ENCODE peak calls at places on chromosomes 16 and 17, in eight cellular contexts. One of them, this sample, is unnamed.

GRCh38 chr17:4920351-4921048 is 11.6 kb upstream of the GP1BA start:
- DNase-seq in heart right ventricle: no peak
- DNase-seq in heart left ventricle: no peak
- DNase-seq in IMR-90: peak; percentile 38
- DNase-seq in Karpas-422: no peak
- DNase-seq in dorsolateral prefrontal cortex: no peak
- DNase-seq in neural progenitor cell: no peak
- DNase-seq in stomach: no peak
- DNase-seq in this sample: no peak

GRCh38 chr17:694239-694638 is 20.4 kb downstream of the VPS53 start:
- DNase-seq in heart right ventricle: no peak
- DNase-seq in heart left ventricle: no peak
- DNase-seq in IMR-90: peak; percentile 99
- DNase-seq in Karpas-422: no peak
- DNase-seq in dorsolateral prefrontal cortex: no peak
- DNase-seq in neural progenitor cell: no peak
- DNase-seq in stomach: no peak
- DNase-seq in this sample: no peak

GRCh38 chr17:47225436-47225858 is 16.3 kb downstream of the MYL4 start:
- DNase-seq in heart right ventricle: no peak
- DNase-seq in heart left ventricle: peak; percentile 88
- DNase-seq in IMR-90: peak; percentile 96
- DNase-seq in Karpas-422: no peak
- DNase-seq in dorsolateral prefrontal cortex: no peak
- DNase-seq in neural progenitor cell: no peak
- DNase-seq in stomach: peak; percentile 82
- DNase-seq in this sample: peak; percentile 89

GRCh38 chr16:3554351-3554928 is 22.8 kb downstream of the NLRC3 start:
- DNase-seq in heart right ventricle: no peak
- DNase-seq in heart left ventricle: no peak
- DNase-seq in IMR-90: no peak
- DNase-seq in Karpas-422: no peak
- DNase-seq in dorsolateral prefrontal cortex: no peak
- DNase-seq in neural progenitor cell: no peak
- DNase-seq in stomach: no peak
- DNase-seq in this sample: no peak

GRCh38 chr16:55700067-55700466 is 44.3 kb downstream of the SLC6A2 start:
- DNase-seq in heart right ventricle: no peak
- DNase-seq in heart left ventricle: no peak
- DNase-seq in IMR-90: no peak
- DNase-seq in Karpas-422: no peak
- DNase-seq in dorsolateral prefrontal cortex: no peak
- DNase-seq in neural progenitor cell: no peak
- DNase-seq in stomach: no peak
- DNase-seq in this sample: no peak

GRCh38 chr17:4483012-4483840 is 15.5 kb upstream of the SPNS2 start:
- DNase-seq in heart right ventricle: peak; percentile 5
- DNase-seq in heart left ventricle: peak; percentile 25
- DNase-seq in IMR-90: no peak
- DNase-seq in Karpas-422: no peak
- DNase-seq in dorsolateral prefrontal cortex: no peak
- DNase-seq in neural progenitor cell: peak; percentile 7
- DNase-seq in stomach: peak; percentile 93
- DNase-seq in this sample: no peak

GRCh38 chr16:86566601-86566965 is at the start of gene FOXC2:
- DNase-seq in heart right ventricle: peak; percentile 86
- DNase-seq in heart left ventricle: peak; percentile 88
- DNase-seq in IMR-90: peak; percentile 94
- DNase-seq in Karpas-422: no peak
- DNase-seq in dorsolateral prefrontal cortex: no peak
- DNase-seq in neural progenitor cell: peak; percentile 95
- DNase-seq in stomach: peak; percentile 54
- DNase-seq in this sample: peak; percentile 70

GRCh38 chr17:21511368-21512195 is 135.4 kb downstream of the KCNJ12 start:
- DNase-seq in heart right ventricle: peak; percentile 86
- DNase-seq in heart left ventricle: peak; percentile 84
- DNase-seq in IMR-90: peak; percentile 75
- DNase-seq in Karpas-422: peak; percentile 80
- DNase-seq in dorsolateral prefrontal cortex: peak; percentile 83
- DNase-seq in neural progenitor cell: peak; percentile 94
- DNase-seq in stomach: peak; percentile 86
- DNase-seq in this sample: peak; percentile 74

GRCh38 chr17:67422887-67423286 is 45.8 kb downstream of the PITPNC1 start:
- DNase-seq in heart right ventricle: no peak
- DNase-seq in heart left ventricle: no peak
- DNase-seq in IMR-90: no peak
- DNase-seq in Karpas-422: no peak
- DNase-seq in dorsolateral prefrontal cortex: no peak
- DNase-seq in neural progenitor cell: no peak
- DNase-seq in stomach: no peak
- DNase-seq in this sample: no peak

GRCh38 chr16:86946396-86946795 is 368.0 kb downstream of the FOXL1 start:
- DNase-seq in heart right ventricle: no peak
- DNase-seq in heart left ventricle: no peak
- DNase-seq in IMR-90: peak; percentile 34
- DNase-seq in Karpas-422: no peak
- DNase-seq in dorsolateral prefrontal cortex: no peak
- DNase-seq in neural progenitor cell: no peak
- DNase-seq in stomach: no peak
- DNase-seq in this sample: no peak

GRCh38 chr16:84462296-84463210 is 41.9 kb downstream of the MEAK7 start:
- DNase-seq in heart right ventricle: no peak
- DNase-seq in heart left ventricle: no peak
- DNase-seq in IMR-90: no peak
- DNase-seq in Karpas-422: no peak
- DNase-seq in dorsolateral prefrontal cortex: peak; percentile 17
- DNase-seq in neural progenitor cell: no peak
- DNase-seq in stomach: no peak
- DNase-seq in this sample: no peak

GRCh38 chr16:85602831-85603755 is 10.0 kb upstream of the GSE1 start:
- DNase-seq in heart right ventricle: no peak
- DNase-seq in heart left ventricle: no peak
- DNase-seq in IMR-90: no peak
- DNase-seq in Karpas-422: no peak
- DNase-seq in dorsolateral prefrontal cortex: no peak
- DNase-seq in neural progenitor cell: no peak
- DNase-seq in stomach: peak; percentile 80
- DNase-seq in this sample: no peak

GRCh38 chr17:31095239-31096105 is 695 bp downstream of the NF1 start:
- DNase-seq in heart right ventricle: peak; percentile 43
- DNase-seq in heart left ventricle: peak; percentile 51
- DNase-seq in IMR-90: peak; percentile 47
- DNase-seq in Karpas-422: peak; percentile 79
- DNase-seq in dorsolateral prefrontal cortex: no peak
- DNase-seq in neural progenitor cell: peak; percentile 93
- DNase-seq in stomach: peak; percentile 40
- DNase-seq in this sample: peak; percentile 39

GRCh38 chr16:80347900-80348299 is 192.9 kb upstream of the DYNLRB2 start:
- DNase-seq in heart right ventricle: peak; percentile 66
- DNase-seq in heart left ventricle: peak; percentile 32
- DNase-seq in IMR-90: no peak
- DNase-seq in Karpas-422: no peak
- DNase-seq in dorsolateral prefrontal cortex: peak; percentile 40
- DNase-seq in neural progenitor cell: no peak
- DNase-seq in stomach: peak; percentile 66
- DNase-seq in this sample: peak; percentile 31

GRCh38 chr17:16419074-16419928 is 3.9 kb downstream of the TRPV2 start:
- DNase-seq in heart right ventricle: no peak
- DNase-seq in heart left ventricle: no peak
- DNase-seq in IMR-90: peak; percentile 94
- DNase-seq in Karpas-422: no peak
- DNase-seq in dorsolateral prefrontal cortex: no peak
- DNase-seq in neural progenitor cell: no peak
- DNase-seq in stomach: no peak
- DNase-seq in this sample: peak; percentile 85

GRCh38 chr16:67036323-67036741 is 7.4 kb downstream of the CBFB start:
- DNase-seq in heart right ventricle: no peak
- DNase-seq in heart left ventricle: no peak
- DNase-seq in IMR-90: no peak
- DNase-seq in Karpas-422: no peak
- DNase-seq in dorsolateral prefrontal cortex: no peak
- DNase-seq in neural progenitor cell: no peak
- DNase-seq in stomach: no peak
- DNase-seq in this sample: no peak

GRCh38 chr17:8371786-8372185 is 4.7 kb downstream of the KRABD2 start:
- DNase-seq in heart right ventricle: no peak
- DNase-seq in heart left ventricle: no peak
- DNase-seq in IMR-90: peak; percentile 45
- DNase-seq in Karpas-422: no peak
- DNase-seq in dorsolateral prefrontal cortex: no peak
- DNase-seq in neural progenitor cell: no peak
- DNase-seq in stomach: no peak
- DNase-seq in this sample: no peak

GRCh38 chr17:66431910-66432309 is 129.5 kb downstream of the PRKCA start:
- DNase-seq in heart right ventricle: no peak
- DNase-seq in heart left ventricle: no peak
- DNase-seq in IMR-90: peak; percentile 92
- DNase-seq in Karpas-422: no peak
- DNase-seq in dorsolateral prefrontal cortex: no peak
- DNase-seq in neural progenitor cell: no peak
- DNase-seq in stomach: no peak
- DNase-seq in this sample: peak; percentile 38

DNA sequence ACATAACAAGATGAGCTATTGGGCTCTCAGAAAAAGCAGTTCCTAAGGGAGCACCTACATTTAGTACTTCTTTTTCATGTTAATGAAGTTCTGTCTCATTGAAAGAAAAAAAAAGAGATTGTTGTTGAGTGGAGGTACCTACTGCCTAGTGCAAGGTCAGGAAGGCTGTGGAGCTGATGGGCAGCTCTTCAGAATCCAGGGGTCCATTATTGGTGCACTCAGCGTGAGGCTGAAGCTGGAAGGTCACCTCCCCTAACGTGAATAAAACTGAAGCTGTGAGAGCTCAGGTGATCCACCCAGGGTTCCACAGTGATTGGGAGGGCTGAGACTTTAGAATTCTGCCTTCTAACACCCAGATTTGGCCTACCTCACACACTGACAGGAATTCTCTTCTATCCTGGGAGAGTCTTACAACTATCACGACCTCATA is 153.9 kb upstream of the TBX2 start:
- DNase-seq in heart right ventricle: no peak
- DNase-seq in heart left ventricle: no peak
- DNase-seq in IMR-90: no peak
- DNase-seq in Karpas-422: no peak
- DNase-seq in dorsolateral prefrontal cortex: no peak
- DNase-seq in neural progenitor cell: no peak
- DNase-seq in stomach: no peak
- DNase-seq in this sample: no peak
- H3K4me3 ChIP-seq in heart right ventricle: no peak overlapping the region
- H3K4me3 ChIP-seq in heart left ventricle: no peak overlapping the region
- H3K4me3 ChIP-seq in IMR-90: no peak overlapping the region
- H3K4me3 ChIP-seq in Karpas-422: no peak overlapping the region
- H3K4me3 ChIP-seq in dorsolateral prefrontal cortex: no peak overlapping the region
- H3K4me3 ChIP-seq in neural progenitor cell: no peak overlapping the region
- H3K4me3 ChIP-seq in stomach: no peak overlapping the region
- H3K4me3 ChIP-seq in this sample: no peak overlapping the region

GRCh38 chr16:81625544-81626152 is 153.4 kb upstream of the PLCG2 start:
- DNase-seq in heart right ventricle: peak; percentile 63
- DNase-seq in heart left ventricle: peak; percentile 73
- DNase-seq in IMR-90: peak; percentile 43
- DNase-seq in Karpas-422: peak; percentile 49
- DNase-seq in dorsolateral prefrontal cortex: peak; percentile 63
- DNase-seq in neural progenitor cell: no peak
- DNase-seq in stomach: peak; percentile 77
- DNase-seq in this sample: peak; percentile 93
- H3K4me3 ChIP-seq in heart right ventricle: no peak overlapping the region
- H3K4me3 ChIP-seq in heart left ventricle: no peak overlapping the region
- H3K4me3 ChIP-seq in IMR-90: no peak overlapping the region
- H3K4me3 ChIP-seq in Karpas-422: no peak overlapping the region
- H3K4me3 ChIP-seq in dorsolateral prefrontal cortex: no peak overlapping the region
- H3K4me3 ChIP-seq in neural progenitor cell: no peak overlapping the region
- H3K4me3 ChIP-seq in stomach: no peak overlapping the region
- H3K4me3 ChIP-seq in this sample: no peak overlapping the region

DNA sequence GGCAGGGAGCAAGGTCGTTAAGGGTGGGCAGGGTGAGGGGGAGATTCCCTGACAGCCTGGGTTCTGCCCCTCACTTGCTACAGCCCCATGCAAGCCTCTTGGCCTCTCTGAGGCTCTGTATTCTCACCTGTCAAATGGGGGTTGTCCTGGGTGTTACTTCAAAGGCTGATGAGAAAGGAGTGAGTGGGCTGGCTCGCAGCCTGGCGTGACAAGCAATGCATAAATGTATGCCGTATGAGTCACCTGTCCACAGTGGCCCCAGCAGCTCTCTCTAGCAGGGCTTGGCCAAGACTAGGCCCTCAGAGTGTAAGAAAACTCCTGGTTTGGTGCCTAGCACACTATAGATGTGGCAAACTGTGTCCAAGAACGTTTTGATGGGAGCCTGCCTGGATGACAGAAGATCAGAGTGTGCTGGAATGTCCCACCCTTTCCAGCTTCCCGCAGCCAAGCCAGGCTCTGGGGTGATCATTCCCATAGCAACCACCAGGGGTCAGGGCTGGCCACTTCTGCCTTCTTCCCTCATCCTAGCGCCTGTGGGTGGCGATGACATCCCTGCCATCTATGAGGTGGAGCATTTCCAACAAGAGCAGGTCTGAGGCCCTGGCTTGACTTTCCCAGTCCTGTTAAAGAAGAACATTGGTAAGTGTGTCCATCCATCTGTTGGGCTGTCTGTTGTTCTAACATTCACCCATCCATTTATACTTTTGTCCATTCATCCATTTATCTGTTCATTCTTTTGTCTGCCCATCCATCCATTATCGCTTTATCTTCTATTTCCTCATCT is 37.2 kb upstream of the ADGRG1 start:
- DNase-seq in heart right ventricle: peak; percentile 65
- DNase-seq in heart left ventricle: peak; percentile 71
- DNase-seq in IMR-90: peak; percentile 82
- DNase-seq in Karpas-422: peak; percentile 81
- DNase-seq in dorsolateral prefrontal cortex: peak; percentile 73
- DNase-seq in neural progenitor cell: peak; percentile 85
- DNase-seq in stomach: peak; percentile 81
- DNase-seq in this sample: peak; percentile 79
- H3K4me3 ChIP-seq in heart right ventricle: no peak overlapping the region
- H3K4me3 ChIP-seq in heart left ventricle: no peak overlapping the region
- H3K4me3 ChIP-seq in IMR-90: no peak overlapping the region
- H3K4me3 ChIP-seq in Karpas-422: no peak overlapping the region
- H3K4me3 ChIP-seq in dorsolateral prefrontal cortex: no peak overlapping the region
- H3K4me3 ChIP-seq in neural progenitor cell: no peak overlapping the region
- H3K4me3 ChIP-seq in stomach: no peak overlapping the region
- H3K4me3 ChIP-seq in this sample: no peak overlapping the region

DNA sequence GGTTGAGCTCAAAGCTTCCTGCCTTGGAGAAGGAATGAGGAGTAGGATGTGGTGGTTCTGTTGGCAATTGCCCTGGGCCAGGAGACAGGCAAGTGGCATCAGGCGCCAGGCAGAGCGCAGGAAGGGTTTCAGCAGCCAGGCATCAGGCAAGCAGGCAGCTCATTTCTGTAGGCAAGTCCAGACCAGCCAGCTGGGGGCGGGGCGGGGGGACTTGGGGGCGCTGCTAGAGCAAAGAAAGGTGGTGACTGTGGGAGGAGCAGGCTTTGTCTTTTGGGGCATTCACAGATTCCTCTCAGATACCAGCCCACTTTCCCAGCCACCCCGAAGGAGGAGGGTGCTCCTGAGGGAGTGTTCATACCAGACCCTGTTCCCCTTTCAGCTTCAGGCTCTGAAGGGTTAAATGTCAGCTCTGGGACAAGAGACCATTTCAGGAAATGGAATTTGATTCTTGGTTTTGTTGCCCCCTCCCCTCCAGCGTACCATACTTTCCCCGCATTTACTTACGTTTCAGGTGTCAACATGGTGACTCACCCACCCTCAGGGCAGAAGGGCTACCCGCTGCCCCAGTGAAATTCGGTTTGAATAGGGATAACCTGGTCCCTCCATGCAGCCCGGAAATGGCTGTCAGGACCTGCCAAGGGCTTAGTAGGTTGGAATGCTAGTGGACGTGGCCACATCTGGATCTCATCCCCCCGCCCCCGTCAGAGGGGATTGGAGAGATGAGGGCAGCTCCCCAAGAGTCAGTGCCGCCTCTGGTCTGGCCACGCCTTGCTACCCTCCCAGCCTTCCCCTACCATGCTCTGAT is 13.2 kb downstream of the NGFR start:
- DNase-seq in heart right ventricle: no peak
- DNase-seq in heart left ventricle: no peak
- DNase-seq in IMR-90: no peak
- DNase-seq in Karpas-422: no peak
- DNase-seq in dorsolateral prefrontal cortex: no peak
- DNase-seq in neural progenitor cell: peak; percentile 72
- DNase-seq in stomach: no peak
- DNase-seq in this sample: no peak
- H3K4me3 ChIP-seq in heart right ventricle: no peak overlapping the region
- H3K4me3 ChIP-seq in heart left ventricle: no peak overlapping the region
- H3K4me3 ChIP-seq in IMR-90: no peak overlapping the region
- H3K4me3 ChIP-seq in Karpas-422: no peak overlapping the region
- H3K4me3 ChIP-seq in dorsolateral prefrontal cortex: no peak overlapping the region
- H3K4me3 ChIP-seq in neural progenitor cell: peak overlapping the region; percentile 20
- H3K4me3 ChIP-seq in stomach: no peak overlapping the region
- H3K4me3 ChIP-seq in this sample: no peak overlapping the region

This sample was measured in adrenal gland.